ENCODE peak calls at places on chromosomes 7 and 10, in four cellular contexts. M, L, U and R are unnamed samples.

GRCh38 chr10:77163670-77164348 is 473.8 kb downstream of the KCNMA1 start:
- DNase-seq in M (peak), L (peak), U (peak), R (peak)

GRCh38 chr7:133572853-133573252 is 320.0 kb downstream of the EXOC4 start:
- DNase-seq in M (no peak), L (no peak), U (no peak), R (no peak)

GRCh38 chr10:119542990-119543813 is 683 bp upstream of the RGS10 start:
- DNase-seq in M (peak), L (peak), U (peak), R (no peak)

GRCh38 chr7:93836111-93836510 is 54.4 kb downstream of the TFPI2 start:
- DNase-seq in M (no peak), L (no peak), U (no peak), R (no peak)

GRCh38 chr7:125427676-125428075 is 498.1 kb upstream of the POT1 start:
- DNase-seq in M (no peak), L (no peak), U (no peak), R (no peak)

GRCh38 chr10:7529638-7530037 is 118.8 kb upstream of the SFMBT2 start:
- DNase-seq in M (no peak), L (no peak), U (peak), R (no peak)

GRCh38 chr7:133484135-133484534 is 231.3 kb downstream of the EXOC4 start:
- DNase-seq in M (no peak), L (peak), U (no peak), R (no peak)

GRCh38 chr7:126768836-126769235 is 483.9 kb downstream of the GRM8 start:
- DNase-seq in M (no peak), L (no peak), U (no peak), R (no peak)

GRCh38 chr10:109996766-109997171 is 11.0 kb upstream of the ADD3 start:
- DNase-seq in M (no peak), L (no peak), U (peak), R (no peak)
- H3K4me3 ChIP-seq in M (no peak), L (no peak), U (no peak), R (no peak)

GRCh38 chr7:98238076-98238475 is 14.0 kb downstream of the TECPR1 start:
- DNase-seq in M (no peak), L (no peak), U (no peak), R (no peak)
- H3K4me3 ChIP-seq in M (no peak), L (no peak), U (no peak), R (no peak)

GRCh38 chr7:111238891-111239290 is 148.0 kb downstream of the LRRN3 start:
- DNase-seq in M (no peak), L (peak), U (no peak), R (no peak)
- H3K4me3 ChIP-seq in M (peak), L (peak), U (no peak), R (peak)

DNA sequence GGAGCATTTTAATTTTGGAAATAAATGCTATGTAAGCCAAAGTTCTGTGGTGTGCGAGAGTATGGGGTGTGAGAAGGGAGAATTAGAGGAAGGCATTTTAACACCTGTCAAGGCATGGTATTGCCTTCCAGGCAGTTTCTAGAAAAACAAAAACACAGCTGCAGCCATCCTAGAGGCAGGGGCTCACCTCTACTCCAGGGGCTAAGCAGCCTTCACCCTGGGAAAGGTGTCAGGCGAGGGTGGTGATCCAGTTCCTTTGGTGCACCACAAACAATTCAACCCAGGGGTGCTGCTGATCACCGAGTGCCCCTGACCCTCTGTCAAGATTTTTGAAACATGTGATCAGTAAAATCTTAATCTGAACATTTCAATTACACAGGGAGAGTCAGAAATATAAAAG is 59.2 kb upstream of the GPR26 start:
- DNase-seq in M (no peak), L (no peak), U (no peak), R (no peak)
- H3K4me3 ChIP-seq in M (no peak), L (no peak), U (no peak), R (no peak)